ENCODE peak calls at places on chromosomes 13 and 19, in nine cellular contexts. D is kidney tubule cell; J is NCI-H2029; R is Caco-2; Y is hypothalamus; M is AG09309; S is CD8-positive, alpha-beta T cell; V is NCI-H446; U is NT2/D1. E is an unnamed sample.

GRCh38 chr19:53903055-53903680 is 5.9 kb upstream of the CACNG7 start:
- DNase-seq in U (no peak), M (no peak), R (no peak), V (no peak), D (peak), Y (no peak), J (no peak), S (no peak), E (peak)

GRCh38 chr13:113091891-113092775 is 13.5 kb upstream of the F7 start:
- DNase-seq in S (no peak), U (no peak), M (no peak), D (no peak), J (no peak), R (no peak), V (no peak), Y (no peak), E (no peak)

GRCh38 chr13:100298116-100298681 is 209.3 kb downstream of the PCCA start:
- DNase-seq in V (no peak), J (no peak), M (no peak), S (no peak), U (no peak), D (no peak), R (no peak), Y (no peak), E (no peak)

GRCh38 chr19:17125052-17125727 is 49.6 kb downstream of the MYO9B start:
- DNase-seq in Y (no peak), U (no peak), D (no peak), R (no peak), V (no peak), J (no peak), M (peak), S (peak), E (no peak)

GRCh38 chr19:49150106-49150943 is 4.9 kb downstream of the HRC start:
- DNase-seq in V (peak), R (peak), M (peak), U (no peak), D (peak), J (peak), S (no peak), Y (peak), E (no peak)

GRCh38 chr19:17391371-17392151 is 2.4 kb downstream of the CCDC194 start:
- DNase-seq in M (no peak), J (no peak), S (no peak), Y (no peak), V (no peak), U (no peak), R (no peak), D (no peak), E (no peak)

GRCh38 chr13:113126265-113127150 is 3.9 kb downstream of the F10 start:
- DNase-seq in J (no peak), Y (no peak), R (no peak), V (no peak), D (no peak), U (no peak), M (no peak), S (no peak), E (no peak)

GRCh38 chr19:17052439-17052838 is 22.8 kb downstream of the HAUS8 start:
- DNase-seq in R (no peak), D (peak), S (no peak), U (peak), V (peak), M (peak), J (no peak), Y (peak), E (no peak)

GRCh38 chr13:85366759-85367417 is 432.3 kb downstream of the SLITRK6 start:
- DNase-seq in M (no peak), U (no peak), J (no peak), V (no peak), D (no peak), Y (no peak), S (no peak), R (no peak), E (no peak)

GRCh38 chr13:21734961-21735360 is 64.1 kb downstream of the FGF9 start:
- DNase-seq in D (no peak), U (no peak), V (no peak), J (no peak), R (no peak), M (no peak), S (no peak), Y (no peak), E (no peak)

GRCh38 chr13:20939662-20940061 is 37.1 kb upstream of the XPO4 start:
- DNase-seq in D (no peak), R (peak), J (no peak), M (no peak), U (no peak), V (no peak), S (no peak), Y (no peak), E (no peak)